ENCODE peak calls at places on chromosome 12, in five cellular contexts. O is mesendoderm, F is IMR-90, U is H9, I is H1. S is an unnamed sample.

GRCh38 chr12:124713436-124714082 is 146.1 kb upstream of the NCOR2 start:
- DNase-seq in U (no peak), I (no peak), F (peak; percentile 89), O (no peak), S (no peak)

GRCh38 chr12:56257491-56258067 is 605 bp downstream of the ANKRD52 start:
- DNase-seq in O (peak; percentile 84), F (peak; percentile 11), U (peak; percentile 86), I (peak; percentile 80), S (peak; percentile 41)

GRCh38 chr12:21559855-21560569 is 33.9 kb downstream of the SPX start:
- DNase-seq in I (no peak), O (no peak), U (no peak), F (peak; percentile 53), S (no peak)

GRCh38 chr12:47907851-47908454 is 3.2 kb upstream of the VDR start:
- DNase-seq in U (no peak), F (no peak), O (no peak), I (no peak), S (no peak)

GRCh38 chr12:131428086-131428685 is 282.7 kb upstream of the SFSWAP start:
- DNase-seq in O (no peak), U (peak; percentile 30), F (no peak), I (no peak), S (no peak)

GRCh38 chr12:52043386-52044212 is 7.6 kb upstream of the NR4A1 start:
- DNase-seq in I (no peak), O (no peak), U (no peak), F (no peak), S (no peak)

GRCh38 chr12:27973487-27973890 is 956 bp upstream of the PTHLH start:
- DNase-seq in O (peak; percentile 42), U (no peak), I (no peak), F (peak; percentile 69), S (no peak)

GRCh38 chr12:52634266-52635056 is 16.1 kb upstream of the KRT73 start:
- DNase-seq in U (peak; percentile 24), O (no peak), I (peak; percentile 14), F (no peak), S (no peak)

GRCh38 chr12:52499836-52500560 is 6.9 kb upstream of the KRT6A start:
- DNase-seq in I (no peak), F (peak; percentile 34), U (no peak), O (no peak), S (no peak)

GRCh38 chr12:22653790-22654189 is 28.8 kb downstream of the ETNK1 start:
- DNase-seq in I (no peak), O (no peak), F (no peak), U (no peak), S (no peak)

GRCh38 chr12:104643921-104644669 is 187.3 kb downstream of the CHST11 start:
- DNase-seq in O (no peak), U (no peak), F (no peak), I (no peak), S (no peak)

GRCh38 chr12:55607821-55608602 is 28.7 kb upstream of the OR10P1 start:
- DNase-seq in F (no peak), I (no peak), O (no peak), U (no peak), S (no peak)

GRCh38 chr12:120639771-120640721 is at the start of gene CABP1:
- DNase-seq in F (no peak), O (peak; percentile 78), I (peak; percentile 87), U (peak; percentile 88), S (peak; percentile 54)

GRCh38 chr12:127078577-127079350 is 1188.2 kb upstream of the TMEM132C start:
- DNase-seq in F (no peak), U (no peak), O (no peak), I (no peak), S (no peak)

GRCh38 chr12:88575361-88575959 is 4.8 kb downstream of the KITLG start:
- DNase-seq in F (no peak), O (no peak), U (no peak), I (no peak), S (no peak)

GRCh38 chr12:98373019-98373554 is 142.3 kb upstream of the TMPO start:
- DNase-seq in U (no peak), F (peak; percentile 51), O (peak; percentile 84), I (no peak), S (peak; percentile 62)

GRCh38 chr12:130685250-130685649 is 30.8 kb downstream of the RIMBP2 start:
- DNase-seq in U (no peak), O (peak; percentile 25), F (no peak), I (no peak), S (no peak)

GRCh38 chr12:24380122-24380521 is 430.7 kb upstream of the SOX5 start:
- DNase-seq in I (no peak), U (no peak), F (peak; percentile 27), O (peak; percentile 93), S (peak; percentile 58)

GRCh38 chr12:32558941-32559340 is 120.2 kb upstream of the DNM1L start:
- DNase-seq in U (no peak), F (peak; percentile 67), I (no peak), O (no peak), S (no peak)

GRCh38 chr12:59185291-59185690 is 265.0 kb upstream of the LRIG3 start:
- DNase-seq in I (no peak), O (no peak), U (no peak), F (no peak), S (no peak)

GRCh38 chr12:65524666-65525065 is 246.2 kb downstream of the MSRB3 start:
- DNase-seq in O (no peak), U (no peak), I (no peak), F (peak; percentile 89), S (no peak)

GRCh38 chr12:65525501-65526141 is 247.1 kb downstream of the MSRB3 start:
- DNase-seq in O (no peak), I (no peak), U (no peak), F (peak; percentile 85), S (no peak)

GRCh38 chr12:65526311-65526710 is 247.8 kb downstream of the MSRB3 start:
- DNase-seq in O (no peak), U (no peak), F (peak; percentile 32), I (no peak), S (no peak)

GRCh38 chr12:65520658-65521057 is 242.2 kb downstream of the MSRB3 start:
- DNase-seq in O (no peak), F (no peak), U (no peak), I (no peak), S (no peak)

GRCh38 chr12:65522956-65523857 is 244.7 kb downstream of the MSRB3 start:
- DNase-seq in O (no peak), I (no peak), F (peak; percentile 50), U (no peak), S (no peak)
- H3K79me1 ChIP-seq in O (no peaks in the 10 kb centered on the region), I (no peaks in the 10 kb centered on the region), F (no peaks in the 10 kb centered on the region), U (no peaks in the 10 kb centered on the region), S (no peaks in the 10 kb centered on the region)

GRCh38 chr12:109687250-109687649 is 26.4 kb upstream of the FAM222A start:
- DNase-seq in F (no peak), I (no peak), O (no peak), U (no peak), S (no peak)
- H3K79me1 ChIP-seq in F (no peaks in the 10 kb centered on the region), I (no peaks in the 10 kb centered on the region), O (no peaks in the 10 kb centered on the region), U (no peaks in the 10 kb centered on the region), S (no peaks in the 10 kb centered on the region)

DNA sequence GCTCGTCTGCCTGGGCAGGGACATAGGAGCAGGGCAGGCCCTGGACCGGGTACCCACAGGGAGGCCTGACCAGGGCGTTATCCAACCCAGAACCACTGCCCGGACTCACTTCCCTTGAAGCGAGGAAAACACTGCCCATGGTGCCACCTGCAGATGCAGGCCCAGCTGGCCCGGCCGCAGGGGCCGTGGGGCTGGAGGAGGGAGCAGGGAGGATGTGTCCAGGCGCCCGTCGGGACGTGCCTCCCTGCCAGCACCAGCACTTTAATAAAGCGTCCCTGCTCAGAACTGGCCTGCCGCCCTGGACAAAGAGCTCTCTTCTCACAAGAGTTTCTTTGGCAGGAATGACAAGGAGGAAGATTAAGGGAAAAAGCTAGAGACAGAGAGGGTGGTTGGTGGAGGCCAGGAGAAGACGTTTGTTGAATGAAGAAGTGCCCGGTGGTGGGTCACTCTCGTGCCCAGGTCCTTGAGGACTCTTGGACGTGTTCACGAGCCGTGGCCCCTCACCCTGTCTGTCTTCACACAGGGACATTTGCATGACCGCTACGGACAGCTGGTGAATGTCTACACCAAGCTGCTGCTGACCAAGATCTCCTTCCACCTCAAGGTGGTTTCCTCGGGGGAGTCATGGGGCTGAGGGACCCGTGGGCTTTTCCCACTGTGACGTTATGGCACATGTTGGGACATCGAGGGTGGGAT is 14.2 kb downstream of the HIP1R start:
- DNase-seq in I (no peak), O (no peak), F (no peak), U (no peak), S (no peak)
- H3K79me1 ChIP-seq in I (peaks cover 4% of the 10 kb centered on the region), O (no peaks in the 10 kb centered on the region), F (no peaks in the 10 kb centered on the region), U (no peaks in the 10 kb centered on the region), S (peaks cover 7% of the 10 kb centered on the region)

GRCh38 chr12:57823131-57823907 is 4.8 kb upstream of the AVIL start:
- DNase-seq in F (no peak), I (no peak), U (no peak), O (no peak), S (no peak)
- H3K79me1 ChIP-seq in F (peaks cover 45% of the 10 kb centered on the region), I (no peaks in the 10 kb centered on the region), U (no peaks in the 10 kb centered on the region), O (peaks cover 2% of the 10 kb centered on the region), S (no peaks in the 10 kb centered on the region)

GRCh38 chr12:12498210-12498609 is 64.5 kb downstream of the DUSP16 start:
- DNase-seq in U (no peak), O (no peak), F (no peak), I (peak; percentile 17), S (no peak)

GRCh38 chr12:12502813-12503146 is 59.9 kb downstream of the DUSP16 start:
- DNase-seq in O (no peak), I (no peak), F (no peak), U (no peak), S (no peak)

GRCh38 chr12:12501121-12501520 is 61.5 kb downstream of the DUSP16 start:
- DNase-seq in I (no peak), U (no peak), O (no peak), F (no peak), S (no peak)

GRCh38 chr12:12503384-12504078 is 59.1 kb downstream of the DUSP16 start:
- DNase-seq in O (peak; percentile 71), I (peak; percentile 56), F (no peak), U (peak; percentile 69), S (no peak)

GRCh38 chr12:12499909-12500604 is 62.6 kb downstream of the DUSP16 start:
- DNase-seq in U (no peak), O (peak; percentile 54), F (no peak), I (peak; percentile 26), S (no peak)
- H3K79me1 ChIP-seq in U (peaks cover 13% of the 10 kb centered on the region), O (peaks cover 3% of the 10 kb centered on the region), F (peaks cover 15% of the 10 kb centered on the region), I (peaks cover 5% of the 10 kb centered on the region), S (no peaks in the 10 kb centered on the region)

GRCh38 chr12:6073426-6073825 is 51.0 kb downstream of the VWF start:
- DNase-seq in O (no peak), F (no peak), U (no peak), I (no peak), S (no peak)
- H3K79me1 ChIP-seq in O (no peaks in the 10 kb centered on the region), F (no peaks in the 10 kb centered on the region), U (no peaks in the 10 kb centered on the region), I (no peaks in the 10 kb centered on the region), S (no peaks in the 10 kb centered on the region)

GRCh38 chr12:114679942-114680341 is 4.0 kb downstream of the TBX3 start:
- DNase-seq in O (no peak), F (no peak), U (no peak), I (no peak), S (no peak)
- H3K79me1 ChIP-seq in O (peaks cover 19% of the 10 kb centered on the region), F (no peaks in the 10 kb centered on the region), U (no peaks in the 10 kb centered on the region), I (no peaks in the 10 kb centered on the region), S (no peaks in the 10 kb centered on the region)

DNA sequence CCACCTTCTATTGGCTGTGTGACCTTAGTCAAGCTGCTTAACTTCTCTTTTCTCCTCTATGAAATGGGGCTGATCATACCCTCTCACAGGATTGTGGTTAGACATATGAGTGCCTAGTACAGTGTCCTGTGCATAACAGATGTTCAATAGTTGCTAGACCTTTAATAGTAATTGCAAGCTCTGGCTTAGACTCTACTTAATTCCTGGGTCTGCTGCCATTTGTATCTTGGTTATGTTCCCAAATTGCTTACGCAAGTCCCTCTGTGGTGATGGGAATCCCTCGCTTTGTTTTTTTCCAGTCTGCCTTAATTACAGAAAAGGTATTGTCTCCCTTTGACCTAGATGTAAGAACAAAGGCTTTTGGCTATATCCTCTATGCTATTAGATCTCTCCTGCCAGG is 15.1 kb downstream of the SUDS3 start:
- DNase-seq in O (no peak), F (no peak), U (no peak), I (no peak), S (no peak)
- H3K79me1 ChIP-seq in O (peaks cover 2% of the 10 kb centered on the region), F (peaks cover 8% of the 10 kb centered on the region), U (no peaks in the 10 kb centered on the region), I (no peaks in the 10 kb centered on the region), S (no peaks in the 10 kb centered on the region)